ENCODE peak calls at places on chromosomes 2 and 18, in seven cellular contexts. One of them, this sample, is unnamed.
A peak's percentile ranks its signal among the peaks of the same experiment; 100 is the strongest.

GRCh38 chr2:142983174-142983573 is 105.7 kb downstream of the KYNU start:
- DNase-seq in activated CD4-positive, alpha-beta T cell treated with anti-CD3 and anti-CD28 coated beads, Interleukin-2, amount 50 U/mL, for 24 hours: no peak
- DNase-seq in stimulated activated CD4-positive, alpha-beta T cell treated with anti-CD3 and anti-CD28 coated beads, TNF-alpha, amount 100 ng/mL, for 24 hours: no peak
- DNase-seq in stimulated activated CD8-positive, alpha-beta memory T cell treated with anti-CD3 and anti-CD28 coated beads, Interleukin-15, amount 100 ng/mL, for 1 hour: no peak
- DNase-seq in colonic mucosa: no peak
- DNase-seq in prostate gland: no peak
- DNase-seq in right lobe of liver: no peak
- DNase-seq in this sample: no peak

GRCh38 chr2:183458450-183458849 is 334.2 kb downstream of the NUP35 start:
- DNase-seq in activated CD4-positive, alpha-beta T cell treated with anti-CD3 and anti-CD28 coated beads, Interleukin-2, amount 50 U/mL, for 24 hours: no peak
- DNase-seq in stimulated activated CD4-positive, alpha-beta T cell treated with anti-CD3 and anti-CD28 coated beads, TNF-alpha, amount 100 ng/mL, for 24 hours: no peak
- DNase-seq in stimulated activated CD8-positive, alpha-beta memory T cell treated with anti-CD3 and anti-CD28 coated beads, Interleukin-15, amount 100 ng/mL, for 1 hour: no peak
- DNase-seq in colonic mucosa: no peak
- DNase-seq in prostate gland: no peak
- DNase-seq in right lobe of liver: no peak
- DNase-seq in this sample: no peak

GRCh38 chr2:20620696-20621365 is 30.1 kb downstream of the HS1BP3 start:
- DNase-seq in activated CD4-positive, alpha-beta T cell treated with anti-CD3 and anti-CD28 coated beads, Interleukin-2, amount 50 U/mL, for 24 hours: no peak
- DNase-seq in stimulated activated CD4-positive, alpha-beta T cell treated with anti-CD3 and anti-CD28 coated beads, TNF-alpha, amount 100 ng/mL, for 24 hours: no peak
- DNase-seq in stimulated activated CD8-positive, alpha-beta memory T cell treated with anti-CD3 and anti-CD28 coated beads, Interleukin-15, amount 100 ng/mL, for 1 hour: no peak
- DNase-seq in colonic mucosa: no peak
- DNase-seq in prostate gland: no peak
- DNase-seq in right lobe of liver: peak; percentile 10
- DNase-seq in this sample: no peak

GRCh38 chr18:23321996-23322395 is 131.1 kb upstream of the RIOK3 start:
- DNase-seq in activated CD4-positive, alpha-beta T cell treated with anti-CD3 and anti-CD28 coated beads, Interleukin-2, amount 50 U/mL, for 24 hours: no peak
- DNase-seq in stimulated activated CD4-positive, alpha-beta T cell treated with anti-CD3 and anti-CD28 coated beads, TNF-alpha, amount 100 ng/mL, for 24 hours: no peak
- DNase-seq in stimulated activated CD8-positive, alpha-beta memory T cell treated with anti-CD3 and anti-CD28 coated beads, Interleukin-15, amount 100 ng/mL, for 1 hour: no peak
- DNase-seq in colonic mucosa: no peak
- DNase-seq in prostate gland: no peak
- DNase-seq in right lobe of liver: no peak
- DNase-seq in this sample: no peak

GRCh38 chr2:238700122-238700457 is 147.8 kb upstream of the TWIST2 start:
- DNase-seq in activated CD4-positive, alpha-beta T cell treated with anti-CD3 and anti-CD28 coated beads, Interleukin-2, amount 50 U/mL, for 24 hours: no peak
- DNase-seq in stimulated activated CD4-positive, alpha-beta T cell treated with anti-CD3 and anti-CD28 coated beads, TNF-alpha, amount 100 ng/mL, for 24 hours: no peak
- DNase-seq in stimulated activated CD8-positive, alpha-beta memory T cell treated with anti-CD3 and anti-CD28 coated beads, Interleukin-15, amount 100 ng/mL, for 1 hour: no peak
- DNase-seq in colonic mucosa: no peak
- DNase-seq in prostate gland: no peak
- DNase-seq in right lobe of liver: no peak
- DNase-seq in this sample: peak; percentile 10

GRCh38 chr2:237563816-237564215 is 2.6 kb upstream of the PRLH start:
- DNase-seq in activated CD4-positive, alpha-beta T cell treated with anti-CD3 and anti-CD28 coated beads, Interleukin-2, amount 50 U/mL, for 24 hours: no peak
- DNase-seq in stimulated activated CD4-positive, alpha-beta T cell treated with anti-CD3 and anti-CD28 coated beads, TNF-alpha, amount 100 ng/mL, for 24 hours: no peak
- DNase-seq in stimulated activated CD8-positive, alpha-beta memory T cell treated with anti-CD3 and anti-CD28 coated beads, Interleukin-15, amount 100 ng/mL, for 1 hour: no peak
- DNase-seq in colonic mucosa: no peak
- DNase-seq in prostate gland: no peak
- DNase-seq in right lobe of liver: peak; percentile 36
- DNase-seq in this sample: no peak

GRCh38 chr2:7681852-7682461 is 764.7 kb downstream of the RNF144A start:
- DNase-seq in activated CD4-positive, alpha-beta T cell treated with anti-CD3 and anti-CD28 coated beads, Interleukin-2, amount 50 U/mL, for 24 hours: no peak
- DNase-seq in stimulated activated CD4-positive, alpha-beta T cell treated with anti-CD3 and anti-CD28 coated beads, TNF-alpha, amount 100 ng/mL, for 24 hours: no peak
- DNase-seq in stimulated activated CD8-positive, alpha-beta memory T cell treated with anti-CD3 and anti-CD28 coated beads, Interleukin-15, amount 100 ng/mL, for 1 hour: no peak
- DNase-seq in colonic mucosa: no peak
- DNase-seq in prostate gland: no peak
- DNase-seq in right lobe of liver: no peak
- DNase-seq in this sample: no peak

GRCh38 chr18:40159141-40160017 is 1795.7 kb upstream of the PIK3C3 start:
- DNase-seq in activated CD4-positive, alpha-beta T cell treated with anti-CD3 and anti-CD28 coated beads, Interleukin-2, amount 50 U/mL, for 24 hours: no peak
- DNase-seq in stimulated activated CD4-positive, alpha-beta T cell treated with anti-CD3 and anti-CD28 coated beads, TNF-alpha, amount 100 ng/mL, for 24 hours: no peak
- DNase-seq in stimulated activated CD8-positive, alpha-beta memory T cell treated with anti-CD3 and anti-CD28 coated beads, Interleukin-15, amount 100 ng/mL, for 1 hour: no peak
- DNase-seq in colonic mucosa: no peak
- DNase-seq in prostate gland: no peak
- DNase-seq in right lobe of liver: no peak
- DNase-seq in this sample: no peak